ENCODE peak calls at places on chromosome X, in eight cellular contexts. Q is substantia nigra, D is suprapubic skin, M is thoracic aorta, J is fibroblast of lung, Z is RWPE1, X is Peyer's patch, H is A549. O is an unnamed sample.

GRCh38 chrX:41184312-41184711 is 99.1 kb downstream of the USP9X start:
- DNase-seq in Q (no peak), D (no peak), M (no peak), J (no peak), Z (no peak), X (no peak), H (no peak), O (no peak)

GRCh38 chrX:103823591-103823990 is 8.5 kb downstream of the RAB9B start:
- DNase-seq in Q (no peak), D (no peak), M (no peak), J (no peak), Z (no peak), X (no peak), H (no peak), O (no peak)

GRCh38 chrX:72373136-72373535 is 67.4 kb upstream of the CITED1 start:
- DNase-seq in Q (no peak), D (no peak), M (no peak), J (peak; percentile 1), Z (no peak), X (no peak), H (no peak), O (no peak)

GRCh38 chrX:144801786-144802185 is 445.5 kb upstream of the SPANXN1 start:
- DNase-seq in Q (no peak), D (no peak), M (no peak), J (no peak), Z (peak; percentile 12), X (no peak), H (no peak), O (no peak)

GRCh38 chrX:115949900-115950822 is 220.4 kb upstream of the AGTR2 start:
- DNase-seq in Q (peak; percentile 68), D (no peak), M (no peak), J (no peak), Z (no peak), X (no peak), H (no peak), O (peak; percentile 21)

GRCh38 chrX:140229187-140229586 is 263.9 kb upstream of the CXorf66 start:
- DNase-seq in Q (no peak), D (no peak), M (no peak), J (no peak), Z (no peak), X (no peak), H (no peak), O (no peak)

GRCh38 chrX:38347136-38347535 is 5.3 kb upstream of the OTC start:
- DNase-seq in Q (no peak), D (no peak), M (no peak), J (peak; percentile 36), Z (no peak), X (no peak), H (peak; percentile 26), O (no peak)

GRCh38 chrX:142804085-142804484 is 221.6 kb upstream of the SPANXN4 start:
- DNase-seq in Q (no peak), D (no peak), M (no peak), J (no peak), Z (no peak), X (no peak), H (peak; percentile 10), O (no peak)

GRCh38 chrX:32137525-32137924 is 1065.7 kb upstream of the FTHL17 start:
- DNase-seq in Q (no peak), D (no peak), M (no peak), J (peak; percentile 7), Z (peak; percentile 0), X (no peak), H (no peak), O (no peak)

GRCh38 chrX:19326567-19326966 is 17.2 kb upstream of the PDHA1 start:
- DNase-seq in Q (no peak), D (no peak), M (no peak), J (no peak), Z (no peak), X (no peak), H (no peak), O (no peak)

GRCh38 chrX:102840871-102841705 is 96.0 kb upstream of the RAB40AL start:
- DNase-seq in Q (no peak), D (no peak), M (no peak), J (peak; percentile 22), Z (no peak), X (no peak), H (peak; percentile 55), O (no peak)

GRCh38 chrX:69387559-69388487 is 116.3 kb upstream of the NALF2 start:
- DNase-seq in Q (no peak), D (no peak), M (no peak), J (peak; percentile 23), Z (peak; percentile 33), X (no peak), H (peak; percentile 46), O (peak; percentile 6)

GRCh38 chrX:16427668-16428067 is 222.3 kb upstream of the S100G start:
- DNase-seq in Q (no peak), D (no peak), M (no peak), J (no peak), Z (no peak), X (no peak), H (no peak), O (no peak)
- H3K27ac ChIP-seq in Q (no peak overlapping the region), D (no peak overlapping the region), M (no peak overlapping the region), J (no peak overlapping the region), Z (no peak overlapping the region), X (no peak overlapping the region), H (no peak overlapping the region), O (no peak overlapping the region)

GRCh38 chrX:136714626-136715599 is 65.8 kb downstream of the ARHGEF6 start:
- DNase-seq in Q (no peak), D (no peak), M (no peak), J (no peak), Z (no peak), X (no peak), H (no peak), O (no peak)
- H3K27ac ChIP-seq in Q (no peak overlapping the region), D (no peak overlapping the region), M (no peak overlapping the region), J (no peak overlapping the region), Z (no peak overlapping the region), X (no peak overlapping the region), H (no peak overlapping the region), O (peak overlapping the region; percentile 49)

GRCh38 chrX:2404816-2405215 is 96.0 kb downstream of the DHRSX start:
- DNase-seq in Q (no peak), D (no peak), M (no peak), J (no peak), Z (no peak), X (no peak), H (no peak), O (peak; percentile 20)

GRCh38 chrX:2408856-2409255 is 91.9 kb downstream of the DHRSX start:
- DNase-seq in Q (no peak), D (peak; percentile 6), M (no peak), J (no peak), Z (no peak), X (no peak), H (no peak), O (no peak)

GRCh38 chrX:2410279-2411020 is 90.3 kb downstream of the DHRSX start:
- DNase-seq in Q (no peak), D (no peak), M (no peak), J (no peak), Z (no peak), X (peak; percentile 56), H (peak; percentile 82), O (no peak)

GRCh38 chrX:2409796-2410195 is 91.0 kb downstream of the DHRSX start:
- DNase-seq in Q (no peak), D (peak; percentile 41), M (no peak), J (no peak), Z (no peak), X (no peak), H (no peak), O (no peak)

GRCh38 chrX:2406891-2407518 is 93.8 kb downstream of the DHRSX start:
- DNase-seq in Q (no peak), D (no peak), M (no peak), J (no peak), Z (no peak), X (no peak), H (no peak), O (no peak)
- H3K27ac ChIP-seq in Q (no peak overlapping the region), D (no peak overlapping the region), M (no peak overlapping the region), J (no peak overlapping the region), Z (no peak overlapping the region), X (no peak overlapping the region), H (no peak overlapping the region), O (no peak overlapping the region)

GRCh38 chrX:154307207-154307606 is 11.6 kb downstream of the TKTL1 start:
- DNase-seq in Q (no peak), D (no peak), M (no peak), J (no peak), Z (no peak), X (no peak), H (no peak), O (no peak)

GRCh38 chrX:154309041-154309775 is 13.6 kb downstream of the TKTL1 start:
- DNase-seq in Q (no peak), D (no peak), M (no peak), J (no peak), Z (no peak), X (no peak), H (no peak), O (no peak)

GRCh38 chrX:154308108-154308946 is 12.7 kb downstream of the TKTL1 start:
- DNase-seq in Q (no peak), D (peak; percentile 78), M (peak; percentile 7), J (peak; percentile 28), Z (peak; percentile 27), X (peak; percentile 52), H (peak; percentile 53), O (peak; percentile 78)

GRCh38 chrX:154304901-154305300 is 9.3 kb downstream of the TKTL1 start:
- DNase-seq in Q (no peak), D (no peak), M (no peak), J (no peak), Z (no peak), X (no peak), H (no peak), O (no peak)

GRCh38 chrX:154305481-154306205 is 10.0 kb downstream of the TKTL1 start:
- DNase-seq in Q (no peak), D (no peak), M (no peak), J (no peak), Z (no peak), X (no peak), H (no peak), O (no peak)
- H3K27ac ChIP-seq in Q (no peak overlapping the region), D (peak overlapping the region; percentile 38), M (no peak overlapping the region), J (no peak overlapping the region), Z (no peak overlapping the region), X (no peak overlapping the region), H (no peak overlapping the region), O (no peak overlapping the region)

O was measured in CD4-positive, alpha-beta memory T cell.